ENCODE peak calls at places on chromosomes 4 and X, in eight cellular contexts. One of them, this sample, is unnamed.

GRCh38 chr4:88674989-88675388 is 22.6 kb downstream of the NAP1L5 start:
- DNase-seq in ovary: no peak
- DNase-seq in foreskin fibroblast: peak; percentile 83
- DNase-seq in activated naive CD8-positive, alpha-beta T cell treated with anti-CD3 and anti-CD28 coated beads, Interleukin-2, amount 50 U/mL, for 24 hours: no peak
- DNase-seq in left ventricle myocardium inferior: no peak
- DNase-seq in GM10248: no peak
- DNase-seq in stimulated activated naive CD4-positive, alpha-beta T cell treated with Interleukin-2 at 50 U/mL for 16 hours: no peak
- DNase-seq in thoracic aorta: no peak
- DNase-seq in this sample: no peak

GRCh38 chrX:40158036-40158706 is 60.4 kb upstream of the BCOR start:
- DNase-seq in ovary: peak; percentile 44
- DNase-seq in GM10248: peak; percentile 67
- DNase-seq in left ventricle myocardium inferior: no peak
- DNase-seq in stimulated activated naive CD4-positive, alpha-beta T cell treated with Interleukin-2 at 50 U/mL for 16 hours: peak; percentile 13
- DNase-seq in thoracic aorta: no peak
- DNase-seq in activated naive CD8-positive, alpha-beta T cell treated with anti-CD3 and anti-CD28 coated beads, Interleukin-2, amount 50 U/mL, for 24 hours: peak; percentile 26
- DNase-seq in foreskin fibroblast: peak; percentile 63
- DNase-seq in this sample: no peak

GRCh38 chr4:140924761-140925392 is 168.7 kb upstream of the TBC1D9 start:
- DNase-seq in left ventricle myocardium inferior: no peak
- DNase-seq in GM10248: no peak
- DNase-seq in foreskin fibroblast: no peak
- DNase-seq in activated naive CD8-positive, alpha-beta T cell treated with anti-CD3 and anti-CD28 coated beads, Interleukin-2, amount 50 U/mL, for 24 hours: no peak
- DNase-seq in stimulated activated naive CD4-positive, alpha-beta T cell treated with Interleukin-2 at 50 U/mL for 16 hours: no peak
- DNase-seq in ovary: no peak
- DNase-seq in thoracic aorta: no peak
- DNase-seq in this sample: no peak

GRCh38 chr4:124322234-124322831 is 390.2 kb downstream of the ANKRD50 start:
- DNase-seq in foreskin fibroblast: peak; percentile 67
- DNase-seq in ovary: no peak
- DNase-seq in GM10248: peak; percentile 11
- DNase-seq in stimulated activated naive CD4-positive, alpha-beta T cell treated with Interleukin-2 at 50 U/mL for 16 hours: no peak
- DNase-seq in left ventricle myocardium inferior: no peak
- DNase-seq in thoracic aorta: no peak
- DNase-seq in activated naive CD8-positive, alpha-beta T cell treated with anti-CD3 and anti-CD28 coated beads, Interleukin-2, amount 50 U/mL, for 24 hours: no peak
- DNase-seq in this sample: peak; percentile 35

GRCh38 chrX:150841466-150842197 is 56.8 kb downstream of the CD99L2 start:
- DNase-seq in stimulated activated naive CD4-positive, alpha-beta T cell treated with Interleukin-2 at 50 U/mL for 16 hours: no peak
- DNase-seq in ovary: no peak
- DNase-seq in GM10248: no peak
- DNase-seq in left ventricle myocardium inferior: no peak
- DNase-seq in thoracic aorta: no peak
- DNase-seq in foreskin fibroblast: peak; percentile 56
- DNase-seq in activated naive CD8-positive, alpha-beta T cell treated with anti-CD3 and anti-CD28 coated beads, Interleukin-2, amount 50 U/mL, for 24 hours: no peak
- DNase-seq in this sample: no peak

GRCh38 chr4:118760493-118760892 is 75.3 kb downstream of the METTL14 start:
- DNase-seq in stimulated activated naive CD4-positive, alpha-beta T cell treated with Interleukin-2 at 50 U/mL for 16 hours: no peak
- DNase-seq in foreskin fibroblast: no peak
- DNase-seq in thoracic aorta: no peak
- DNase-seq in activated naive CD8-positive, alpha-beta T cell treated with anti-CD3 and anti-CD28 coated beads, Interleukin-2, amount 50 U/mL, for 24 hours: no peak
- DNase-seq in GM10248: no peak
- DNase-seq in ovary: no peak
- DNase-seq in left ventricle myocardium inferior: no peak
- DNase-seq in this sample: no peak

GRCh38 chr4:118849867-118850812 is 14.2 kb upstream of the SEC24D start:
- DNase-seq in GM10248: peak; percentile 34
- DNase-seq in stimulated activated naive CD4-positive, alpha-beta T cell treated with Interleukin-2 at 50 U/mL for 16 hours: peak; percentile 7
- DNase-seq in thoracic aorta: no peak
- DNase-seq in ovary: no peak
- DNase-seq in left ventricle myocardium inferior: no peak
- DNase-seq in foreskin fibroblast: peak; percentile 30
- DNase-seq in activated naive CD8-positive, alpha-beta T cell treated with anti-CD3 and anti-CD28 coated beads, Interleukin-2, amount 50 U/mL, for 24 hours: no peak
- DNase-seq in this sample: no peak

GRCh38 chrX:31435592-31435991 is 363.8 kb upstream of the FTHL17 start:
- DNase-seq in stimulated activated naive CD4-positive, alpha-beta T cell treated with Interleukin-2 at 50 U/mL for 16 hours: no peak
- DNase-seq in activated naive CD8-positive, alpha-beta T cell treated with anti-CD3 and anti-CD28 coated beads, Interleukin-2, amount 50 U/mL, for 24 hours: no peak
- DNase-seq in GM10248: no peak
- DNase-seq in foreskin fibroblast: peak; percentile 30
- DNase-seq in ovary: no peak
- DNase-seq in thoracic aorta: no peak
- DNase-seq in left ventricle myocardium inferior: peak; percentile 18
- DNase-seq in this sample: no peak

GRCh38 chrX:120251471-120252011 is 929 bp downstream of the ZBTB33 start:
- DNase-seq in GM10248: peak; percentile 15
- DNase-seq in activated naive CD8-positive, alpha-beta T cell treated with anti-CD3 and anti-CD28 coated beads, Interleukin-2, amount 50 U/mL, for 24 hours: peak; percentile 22
- DNase-seq in left ventricle myocardium inferior: no peak
- DNase-seq in thoracic aorta: no peak
- DNase-seq in foreskin fibroblast: peak; percentile 47
- DNase-seq in stimulated activated naive CD4-positive, alpha-beta T cell treated with Interleukin-2 at 50 U/mL for 16 hours: peak; percentile 13
- DNase-seq in ovary: peak; percentile 38
- DNase-seq in this sample: peak; percentile 1

GRCh38 chrX:153765138-153766079 is 1.4 kb downstream of the PLXNB3 start:
- DNase-seq in activated naive CD8-positive, alpha-beta T cell treated with anti-CD3 and anti-CD28 coated beads, Interleukin-2, amount 50 U/mL, for 24 hours: no peak
- DNase-seq in ovary: peak; percentile 25
- DNase-seq in thoracic aorta: no peak
- DNase-seq in foreskin fibroblast: peak; percentile 25
- DNase-seq in stimulated activated naive CD4-positive, alpha-beta T cell treated with Interleukin-2 at 50 U/mL for 16 hours: no peak
- DNase-seq in left ventricle myocardium inferior: no peak
- DNase-seq in GM10248: no peak
- DNase-seq in this sample: no peak

GRCh38 chrX:101708180-101708579 is 48.5 kb upstream of the ARMCX2 start:
- DNase-seq in stimulated activated naive CD4-positive, alpha-beta T cell treated with Interleukin-2 at 50 U/mL for 16 hours: no peak
- DNase-seq in GM10248: no peak
- DNase-seq in ovary: no peak
- DNase-seq in left ventricle myocardium inferior: no peak
- DNase-seq in activated naive CD8-positive, alpha-beta T cell treated with anti-CD3 and anti-CD28 coated beads, Interleukin-2, amount 50 U/mL, for 24 hours: no peak
- DNase-seq in foreskin fibroblast: peak; percentile 3
- DNase-seq in thoracic aorta: no peak
- DNase-seq in this sample: no peak

GRCh38 chr4:164011791-164012190 is 517.3 kb downstream of the TMA16 start:
- DNase-seq in activated naive CD8-positive, alpha-beta T cell treated with anti-CD3 and anti-CD28 coated beads, Interleukin-2, amount 50 U/mL, for 24 hours: no peak
- DNase-seq in stimulated activated naive CD4-positive, alpha-beta T cell treated with Interleukin-2 at 50 U/mL for 16 hours: no peak
- DNase-seq in GM10248: no peak
- DNase-seq in left ventricle myocardium inferior: no peak
- DNase-seq in foreskin fibroblast: no peak
- DNase-seq in ovary: no peak
- DNase-seq in thoracic aorta: no peak
- DNase-seq in this sample: no peak

GRCh38 chrX:56797966-56798711 is 69.1 kb downstream of the NBDY start:
- DNase-seq in thoracic aorta: no peak
- DNase-seq in GM10248: no peak
- DNase-seq in stimulated activated naive CD4-positive, alpha-beta T cell treated with Interleukin-2 at 50 U/mL for 16 hours: no peak
- DNase-seq in ovary: no peak
- DNase-seq in left ventricle myocardium inferior: no peak
- DNase-seq in foreskin fibroblast: peak; percentile 57
- DNase-seq in activated naive CD8-positive, alpha-beta T cell treated with anti-CD3 and anti-CD28 coated beads, Interleukin-2, amount 50 U/mL, for 24 hours: peak; percentile 17
- DNase-seq in this sample: no peak

GRCh38 chrX:18983711-18984380 is at the start of gene PHKA2:
- DNase-seq in left ventricle myocardium inferior: peak; percentile 61
- DNase-seq in ovary: no peak
- DNase-seq in thoracic aorta: peak; percentile 1
- DNase-seq in stimulated activated naive CD4-positive, alpha-beta T cell treated with Interleukin-2 at 50 U/mL for 16 hours: peak; percentile 52
- DNase-seq in foreskin fibroblast: peak; percentile 75
- DNase-seq in GM10248: no peak
- DNase-seq in activated naive CD8-positive, alpha-beta T cell treated with anti-CD3 and anti-CD28 coated beads, Interleukin-2, amount 50 U/mL, for 24 hours: no peak
- DNase-seq in this sample: peak; percentile 18

GRCh38 chrX:2697741-2698294 is 6.7 kb downstream of the CD99 start:
- DNase-seq in activated naive CD8-positive, alpha-beta T cell treated with anti-CD3 and anti-CD28 coated beads, Interleukin-2, amount 50 U/mL, for 24 hours: no peak
- DNase-seq in stimulated activated naive CD4-positive, alpha-beta T cell treated with Interleukin-2 at 50 U/mL for 16 hours: no peak
- DNase-seq in left ventricle myocardium inferior: no peak
- DNase-seq in GM10248: no peak
- DNase-seq in ovary: no peak
- DNase-seq in foreskin fibroblast: peak; percentile 45
- DNase-seq in thoracic aorta: no peak
- DNase-seq in this sample: no peak

GRCh38 chr4:113539408-113539807 is 222.1 kb downstream of the CAMK2D start:
- DNase-seq in ovary: no peak
- DNase-seq in stimulated activated naive CD4-positive, alpha-beta T cell treated with Interleukin-2 at 50 U/mL for 16 hours: no peak
- DNase-seq in activated naive CD8-positive, alpha-beta T cell treated with anti-CD3 and anti-CD28 coated beads, Interleukin-2, amount 50 U/mL, for 24 hours: no peak
- DNase-seq in foreskin fibroblast: peak; percentile 85
- DNase-seq in GM10248: peak; percentile 8
- DNase-seq in thoracic aorta: no peak
- DNase-seq in left ventricle myocardium inferior: no peak
- DNase-seq in this sample: peak; percentile 75

GRCh38 chrX:122363112-122363511 is 821.0 kb upstream of the GRIA3 start:
- DNase-seq in stimulated activated naive CD4-positive, alpha-beta T cell treated with Interleukin-2 at 50 U/mL for 16 hours: no peak
- DNase-seq in GM10248: no peak
- DNase-seq in activated naive CD8-positive, alpha-beta T cell treated with anti-CD3 and anti-CD28 coated beads, Interleukin-2, amount 50 U/mL, for 24 hours: no peak
- DNase-seq in thoracic aorta: no peak
- DNase-seq in ovary: no peak
- DNase-seq in left ventricle myocardium inferior: no peak
- DNase-seq in foreskin fibroblast: no peak
- DNase-seq in this sample: no peak

GRCh38 chrX:47637546-47638195 is 7.9 kb upstream of the CFP start:
- DNase-seq in foreskin fibroblast: no peak
- DNase-seq in activated naive CD8-positive, alpha-beta T cell treated with anti-CD3 and anti-CD28 coated beads, Interleukin-2, amount 50 U/mL, for 24 hours: no peak
- DNase-seq in thoracic aorta: no peak
- DNase-seq in ovary: no peak
- DNase-seq in stimulated activated naive CD4-positive, alpha-beta T cell treated with Interleukin-2 at 50 U/mL for 16 hours: peak; percentile 17
- DNase-seq in left ventricle myocardium inferior: peak; percentile 25
- DNase-seq in GM10248: peak; percentile 66
- DNase-seq in this sample: no peak

GRCh38 chr4:85956296-85956955 is 403.4 kb downstream of the MAPK10 start:
- DNase-seq in ovary: no peak
- DNase-seq in left ventricle myocardium inferior: no peak
- DNase-seq in foreskin fibroblast: no peak
- DNase-seq in stimulated activated naive CD4-positive, alpha-beta T cell treated with Interleukin-2 at 50 U/mL for 16 hours: no peak
- DNase-seq in thoracic aorta: no peak
- DNase-seq in activated naive CD8-positive, alpha-beta T cell treated with anti-CD3 and anti-CD28 coated beads, Interleukin-2, amount 50 U/mL, for 24 hours: no peak
- DNase-seq in GM10248: no peak
- DNase-seq in this sample: no peak

GRCh38 chr4:153792007-153792892 is 3.4 kb upstream of the SFRP2 start:
- DNase-seq in foreskin fibroblast: peak; percentile 91
- DNase-seq in thoracic aorta: no peak
- DNase-seq in stimulated activated naive CD4-positive, alpha-beta T cell treated with Interleukin-2 at 50 U/mL for 16 hours: no peak
- DNase-seq in left ventricle myocardium inferior: no peak
- DNase-seq in ovary: no peak
- DNase-seq in activated naive CD8-positive, alpha-beta T cell treated with anti-CD3 and anti-CD28 coated beads, Interleukin-2, amount 50 U/mL, for 24 hours: peak; percentile 73
- DNase-seq in GM10248: peak; percentile 25
- DNase-seq in this sample: no peak

GRCh38 chr4:166017804-166018203 is 144.8 kb downstream of the TLL1 start:
- DNase-seq in left ventricle myocardium inferior: no peak
- DNase-seq in stimulated activated naive CD4-positive, alpha-beta T cell treated with Interleukin-2 at 50 U/mL for 16 hours: no peak
- DNase-seq in ovary: no peak
- DNase-seq in GM10248: no peak
- DNase-seq in foreskin fibroblast: peak; percentile 4
- DNase-seq in activated naive CD8-positive, alpha-beta T cell treated with anti-CD3 and anti-CD28 coated beads, Interleukin-2, amount 50 U/mL, for 24 hours: no peak
- DNase-seq in thoracic aorta: no peak
- DNase-seq in this sample: no peak

GRCh38 chr4:146059865-146060264 is 115.7 kb upstream of the LSM6 start:
- DNase-seq in thoracic aorta: no peak
- DNase-seq in activated naive CD8-positive, alpha-beta T cell treated with anti-CD3 and anti-CD28 coated beads, Interleukin-2, amount 50 U/mL, for 24 hours: peak; percentile 18
- DNase-seq in GM10248: peak; percentile 44
- DNase-seq in foreskin fibroblast: no peak
- DNase-seq in ovary: no peak
- DNase-seq in stimulated activated naive CD4-positive, alpha-beta T cell treated with Interleukin-2 at 50 U/mL for 16 hours: no peak
- DNase-seq in left ventricle myocardium inferior: no peak
- DNase-seq in this sample: no peak

GRCh38 chr4:156765277-156765676 is 206.3 kb downstream of the PDGFC start:
- DNase-seq in activated naive CD8-positive, alpha-beta T cell treated with anti-CD3 and anti-CD28 coated beads, Interleukin-2, amount 50 U/mL, for 24 hours: no peak
- DNase-seq in foreskin fibroblast: no peak
- DNase-seq in thoracic aorta: no peak
- DNase-seq in GM10248: no peak
- DNase-seq in stimulated activated naive CD4-positive, alpha-beta T cell treated with Interleukin-2 at 50 U/mL for 16 hours: no peak
- DNase-seq in ovary: no peak
- DNase-seq in left ventricle myocardium inferior: no peak
- DNase-seq in this sample: peak; percentile 24

GRCh38 chrX:41238543-41238942 is 95.4 kb upstream of the DDX3X start:
- DNase-seq in GM10248: no peak
- DNase-seq in left ventricle myocardium inferior: no peak
- DNase-seq in activated naive CD8-positive, alpha-beta T cell treated with anti-CD3 and anti-CD28 coated beads, Interleukin-2, amount 50 U/mL, for 24 hours: no peak
- DNase-seq in foreskin fibroblast: peak; percentile 62
- DNase-seq in ovary: no peak
- DNase-seq in thoracic aorta: no peak
- DNase-seq in stimulated activated naive CD4-positive, alpha-beta T cell treated with Interleukin-2 at 50 U/mL for 16 hours: no peak
- DNase-seq in this sample: peak; percentile 41

GRCh38 chrX:97616883-97617510 is 733.3 kb downstream of the RPA4 start:
- DNase-seq in stimulated activated naive CD4-positive, alpha-beta T cell treated with Interleukin-2 at 50 U/mL for 16 hours: no peak
- DNase-seq in thoracic aorta: no peak
- DNase-seq in ovary: no peak
- DNase-seq in foreskin fibroblast: peak; percentile 78
- DNase-seq in activated naive CD8-positive, alpha-beta T cell treated with anti-CD3 and anti-CD28 coated beads, Interleukin-2, amount 50 U/mL, for 24 hours: no peak
- DNase-seq in GM10248: peak; percentile 17
- DNase-seq in left ventricle myocardium inferior: no peak
- DNase-seq in this sample: peak; percentile 64

GRCh38 chr4:3255611-3256186 is 6.7 kb downstream of the MSANTD1 start:
- DNase-seq in stimulated activated naive CD4-positive, alpha-beta T cell treated with Interleukin-2 at 50 U/mL for 16 hours: no peak
- DNase-seq in left ventricle myocardium inferior: peak; percentile 12
- DNase-seq in GM10248: no peak
- DNase-seq in activated naive CD8-positive, alpha-beta T cell treated with anti-CD3 and anti-CD28 coated beads, Interleukin-2, amount 50 U/mL, for 24 hours: no peak
- DNase-seq in foreskin fibroblast: no peak
- DNase-seq in ovary: peak; percentile 17
- DNase-seq in thoracic aorta: peak; percentile 1
- DNase-seq in this sample: no peak

GRCh38 chrX:129744881-129745321 is 6.1 kb downstream of the XPNPEP2 start:
- DNase-seq in thoracic aorta: no peak
- DNase-seq in GM10248: no peak
- DNase-seq in left ventricle myocardium inferior: no peak
- DNase-seq in activated naive CD8-positive, alpha-beta T cell treated with anti-CD3 and anti-CD28 coated beads, Interleukin-2, amount 50 U/mL, for 24 hours: peak; percentile 35
- DNase-seq in stimulated activated naive CD4-positive, alpha-beta T cell treated with Interleukin-2 at 50 U/mL for 16 hours: no peak
- DNase-seq in ovary: no peak
- DNase-seq in foreskin fibroblast: no peak
- DNase-seq in this sample: no peak

GRCh38 chrX:47179928-47180255 is 13.7 kb upstream of the UBA1 start:
- DNase-seq in thoracic aorta: no peak
- DNase-seq in foreskin fibroblast: no peak
- DNase-seq in ovary: no peak
- DNase-seq in stimulated activated naive CD4-positive, alpha-beta T cell treated with Interleukin-2 at 50 U/mL for 16 hours: no peak
- DNase-seq in activated naive CD8-positive, alpha-beta T cell treated with anti-CD3 and anti-CD28 coated beads, Interleukin-2, amount 50 U/mL, for 24 hours: no peak
- DNase-seq in left ventricle myocardium inferior: no peak
- DNase-seq in GM10248: no peak
- DNase-seq in this sample: no peak

GRCh38 chr4:170400346-170400745 is 310.6 kb upstream of the AADAT start:
- DNase-seq in ovary: no peak
- DNase-seq in left ventricle myocardium inferior: no peak
- DNase-seq in foreskin fibroblast: no peak
- DNase-seq in thoracic aorta: no peak
- DNase-seq in activated naive CD8-positive, alpha-beta T cell treated with anti-CD3 and anti-CD28 coated beads, Interleukin-2, amount 50 U/mL, for 24 hours: no peak
- DNase-seq in GM10248: no peak
- DNase-seq in stimulated activated naive CD4-positive, alpha-beta T cell treated with Interleukin-2 at 50 U/mL for 16 hours: no peak
- DNase-seq in this sample: no peak

GRCh38 chr4:79852305-79852730 is 220.7 kb downstream of the ANTXR2 start:
- DNase-seq in stimulated activated naive CD4-positive, alpha-beta T cell treated with Interleukin-2 at 50 U/mL for 16 hours: no peak
- DNase-seq in left ventricle myocardium inferior: peak; percentile 43
- DNase-seq in foreskin fibroblast: peak; percentile 66
- DNase-seq in ovary: no peak
- DNase-seq in activated naive CD8-positive, alpha-beta T cell treated with anti-CD3 and anti-CD28 coated beads, Interleukin-2, amount 50 U/mL, for 24 hours: no peak
- DNase-seq in GM10248: no peak
- DNase-seq in thoracic aorta: no peak
- DNase-seq in this sample: no peak

GRCh38 chrX:136589966-136590365 is 58.0 kb downstream of the VGLL1 start:
- DNase-seq in ovary: no peak
- DNase-seq in left ventricle myocardium inferior: no peak
- DNase-seq in activated naive CD8-positive, alpha-beta T cell treated with anti-CD3 and anti-CD28 coated beads, Interleukin-2, amount 50 U/mL, for 24 hours: no peak
- DNase-seq in thoracic aorta: no peak
- DNase-seq in foreskin fibroblast: peak; percentile 3
- DNase-seq in GM10248: no peak
- DNase-seq in stimulated activated naive CD4-positive, alpha-beta T cell treated with Interleukin-2 at 50 U/mL for 16 hours: no peak
- DNase-seq in this sample: no peak

GRCh38 chr4:78661923-78662521 is 110.5 kb downstream of the ANXA3 start:
- DNase-seq in stimulated activated naive CD4-positive, alpha-beta T cell treated with Interleukin-2 at 50 U/mL for 16 hours: no peak
- DNase-seq in foreskin fibroblast: peak; percentile 71
- DNase-seq in ovary: no peak
- DNase-seq in GM10248: peak; percentile 26
- DNase-seq in activated naive CD8-positive, alpha-beta T cell treated with anti-CD3 and anti-CD28 coated beads, Interleukin-2, amount 50 U/mL, for 24 hours: no peak
- DNase-seq in thoracic aorta: no peak
- DNase-seq in left ventricle myocardium inferior: no peak
- DNase-seq in this sample: no peak

GRCh38 chr4:8201341-8201781 is 2.3 kb downstream of the SH3TC1 start:
- DNase-seq in ovary: no peak
- DNase-seq in left ventricle myocardium inferior: peak; percentile 55
- DNase-seq in GM10248: peak; percentile 80
- DNase-seq in activated naive CD8-positive, alpha-beta T cell treated with anti-CD3 and anti-CD28 coated beads, Interleukin-2, amount 50 U/mL, for 24 hours: peak; percentile 58
- DNase-seq in thoracic aorta: no peak
- DNase-seq in stimulated activated naive CD4-positive, alpha-beta T cell treated with Interleukin-2 at 50 U/mL for 16 hours: peak; percentile 39
- DNase-seq in foreskin fibroblast: no peak
- DNase-seq in this sample: no peak

GRCh38 chr4:11710484-11710883 is 281.8 kb upstream of the HS3ST1 start:
- DNase-seq in thoracic aorta: no peak
- DNase-seq in ovary: no peak
- DNase-seq in stimulated activated naive CD4-positive, alpha-beta T cell treated with Interleukin-2 at 50 U/mL for 16 hours: no peak
- DNase-seq in GM10248: no peak
- DNase-seq in left ventricle myocardium inferior: no peak
- DNase-seq in foreskin fibroblast: peak; percentile 69
- DNase-seq in activated naive CD8-positive, alpha-beta T cell treated with anti-CD3 and anti-CD28 coated beads, Interleukin-2, amount 50 U/mL, for 24 hours: no peak
- DNase-seq in this sample: no peak